ENCODE peak calls at places on chromosomes 12 and 14, in seven cellular contexts. R is heart right ventricle, G is heart left ventricle, S is GM23248, B is mesenchymal stem cell, T is sigmoid colon, I is right atrium auricular region. A is an unnamed sample.

GRCh38 chr12:25376985-25377384 is 126.3 kb upstream of the KRAS start:
- DNase-seq in R (no peak), G (no peak), S (no peak), B (no peak), T (no peak), I (no peak), A (no peak)

GRCh38 chr14:75422169-75422568 is 5.7 kb upstream of the JDP2 start:
- DNase-seq in R (no peak), G (no peak), S (peak; percentile 94), B (peak; percentile 60), T (no peak), I (no peak), A (no peak)

GRCh38 chr14:73886449-73887115 is at the start of gene ZNF410:
- DNase-seq in R (peak; percentile 93), G (peak; percentile 95), S (peak; percentile 99), B (peak; percentile 99), T (peak; percentile 98), I (peak; percentile 96), A (peak; percentile 97)

GRCh38 chr12:356276-356988 is 32.7 kb downstream of the KDM5A start:
- DNase-seq in R (no peak), G (no peak), S (peak; percentile 67), B (peak; percentile 11), T (no peak), I (no peak), A (no peak)

GRCh38 chr12:88468546-88468945 is 111.7 kb downstream of the KITLG start:
- DNase-seq in R (no peak), G (no peak), S (peak; percentile 47), B (no peak), T (no peak), I (no peak), A (no peak)

GRCh38 chr12:104090685-104091084 is 26.4 kb downstream of the HCFC2 start:
- DNase-seq in R (no peak), G (no peak), S (peak; percentile 20), B (peak; percentile 15), T (no peak), I (no peak), A (no peak)

GRCh38 chr12:67952787-67953186 is 36.5 kb upstream of the IFNG-AS1 start:
- DNase-seq in R (no peak), G (no peak), S (no peak), B (no peak), T (no peak), I (no peak), A (no peak)

GRCh38 chr12:106329231-106329985 is 26.9 kb downstream of the TCP11L2 start:
- DNase-seq in R (no peak), G (no peak), S (peak; percentile 30), B (no peak), T (no peak), I (no peak), A (no peak)

GRCh38 chr12:27534060-27534764 is 10.2 kb downstream of the PPFIBP1 start:
- DNase-seq in R (no peak), G (no peak), S (no peak), B (no peak), T (no peak), I (no peak), A (no peak)

GRCh38 chr12:264269-264668 is 1.6 kb upstream of the SLC6A13 start:
- DNase-seq in R (no peak), G (no peak), S (no peak), B (no peak), T (no peak), I (no peak), A (no peak)

GRCh38 chr12:88424791-88425730 is 155.2 kb downstream of the KITLG start:
- DNase-seq in R (no peak), G (no peak), S (no peak), B (no peak), T (no peak), I (no peak), A (no peak)

GRCh38 chr14:83473416-83473815 is 1939.8 kb upstream of the SEL1L start:
- DNase-seq in R (no peak), G (no peak), S (peak; percentile 18), B (no peak), T (no peak), I (no peak), A (no peak)

GRCh38 chr14:102982852-102983470 is 60.5 kb downstream of the AMN start:
- DNase-seq in R (no peak), G (no peak), S (no peak), B (no peak), T (peak; percentile 58), I (no peak), A (peak; percentile 61)

GRCh38 chr14:102983496-102983895 is 61.0 kb downstream of the AMN start:
- DNase-seq in R (no peak), G (no peak), S (no peak), B (no peak), T (peak; percentile 39), I (no peak), A (peak; percentile 72)

GRCh38 chr14:102977475-102977874 is 55.0 kb downstream of the AMN start:
- DNase-seq in R (no peak), G (no peak), S (no peak), B (no peak), T (no peak), I (no peak), A (peak; percentile 31)

GRCh38 chr14:102979406-102979805 is 56.9 kb downstream of the AMN start:
- DNase-seq in R (no peak), G (no peak), S (no peak), B (no peak), T (no peak), I (no peak), A (no peak)

DNA sequence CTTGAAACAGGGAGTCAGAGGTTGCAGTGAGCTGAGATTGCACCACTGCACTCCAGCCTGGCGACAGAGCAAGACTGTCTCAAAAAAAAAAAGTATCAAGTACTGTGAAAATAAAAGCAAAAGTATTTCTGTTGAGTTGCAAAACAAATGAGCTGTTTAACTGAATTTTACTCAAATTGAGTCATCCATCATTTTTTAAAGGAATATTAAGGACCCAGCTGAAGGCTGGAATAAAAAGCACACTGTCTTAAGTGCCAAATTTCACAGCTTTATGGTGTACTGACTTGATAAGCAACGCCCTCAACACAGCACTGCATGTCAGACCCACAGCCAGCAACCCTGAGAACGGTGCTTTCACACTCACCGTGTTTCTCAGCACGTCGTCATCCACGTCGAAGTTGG is 57.9 kb downstream of the AMN start:
- DNase-seq in R (no peak), G (no peak), S (peak; percentile 54), B (peak; percentile 15), T (no peak), I (no peak), A (peak; percentile 48)
- H3K36me3 ChIP-seq in R (peaks cover 97% of the 10 kb centered on the region), G (peaks cover 27% of the 10 kb centered on the region), S (peaks cover 62% of the 10 kb centered on the region), B (peaks cover 89% of the 10 kb centered on the region), T (peaks cover 13% of the 10 kb centered on the region), I (peaks cover 78% of the 10 kb centered on the region), A (no peaks in the 10 kb centered on the region)

GRCh38 chr14:24368562-24369252 is 723 bp downstream of the NFATC4 start:
- DNase-seq in R (peak; percentile 43), G (peak; percentile 63), S (peak; percentile 90), B (peak; percentile 83), T (peak; percentile 89), I (no peak), A (peak; percentile 79)

GRCh38 chr14:24367506-24368214 is at the start of gene NFATC4:
- DNase-seq in R (peak; percentile 89), G (peak; percentile 86), S (peak; percentile 92), B (peak; percentile 98), T (peak; percentile 95), I (peak; percentile 83), A (peak; percentile 83)

GRCh38 chr14:24369463-24369862 is 1.5 kb downstream of the NFATC4 start:
- DNase-seq in R (no peak), G (no peak), S (no peak), B (no peak), T (no peak), I (no peak), A (no peak)

GRCh38 chr14:24366664-24367505 is 1.1 kb upstream of the NFATC4 start:
- DNase-seq in R (peak; percentile 92), G (peak; percentile 93), S (peak; percentile 98), B (peak; percentile 97), T (peak; percentile 96), I (peak; percentile 94), A (peak; percentile 98)

GRCh38 chr14:24368215-24368561 is 204 bp downstream of the NFATC4 start:
- DNase-seq in R (no peak), G (no peak), S (no peak), B (no peak), T (no peak), I (no peak), A (no peak)
- H3K27me3 ChIP-seq in R (peaks cover 56% of the 10 kb centered on the region), G (no peaks in the 10 kb centered on the region), S (no peaks in the 10 kb centered on the region), B (no peaks in the 10 kb centered on the region), T (no peaks in the 10 kb centered on the region), I (peaks cover 4% of the 10 kb centered on the region), A (no peaks in the 10 kb centered on the region)

GRCh38 chr14:102971314-102971713 is 48.9 kb downstream of the AMN start:
- DNase-seq in R (no peak), G (no peak), S (no peak), B (no peak), T (no peak), I (no peak), A (no peak)

GRCh38 chr14:102975662-102976061 is 53.2 kb downstream of the AMN start:
- DNase-seq in R (no peak), G (no peak), S (no peak), B (no peak), T (no peak), I (no peak), A (no peak)

GRCh38 chr14:102969901-102970300 is 47.4 kb downstream of the AMN start:
- DNase-seq in R (no peak), G (no peak), S (no peak), B (no peak), T (no peak), I (no peak), A (peak; percentile 31)

GRCh38 chr14:102971836-102972606 is 49.6 kb downstream of the AMN start:
- DNase-seq in R (no peak), G (no peak), S (no peak), B (no peak), T (no peak), I (no peak), A (peak; percentile 70)

GRCh38 chr14:102973706-102974280 is 51.3 kb downstream of the AMN start:
- DNase-seq in R (no peak), G (no peak), S (no peak), B (no peak), T (no peak), I (no peak), A (no peak)
- H3K36me3 ChIP-seq in R (peaks cover 100% of the 10 kb centered on the region), G (peaks cover 47% of the 10 kb centered on the region), S (peaks cover 76% of the 10 kb centered on the region), B (peaks cover 80% of the 10 kb centered on the region), T (peaks cover 50% of the 10 kb centered on the region), I (peaks cover 94% of the 10 kb centered on the region), A (peaks cover 2% of the 10 kb centered on the region)

GRCh38 chr12:5534800-5535199 is 102.9 kb downstream of the NTF3 start:
- DNase-seq in R (no peak), G (no peak), S (no peak), B (no peak), T (no peak), I (no peak), A (no peak)

GRCh38 chr12:5535531-5535930 is 103.6 kb downstream of the NTF3 start:
- DNase-seq in R (no peak), G (no peak), S (peak; percentile 7), B (no peak), T (no peak), I (no peak), A (no peak)

GRCh38 chr12:5537771-5538170 is 105.9 kb downstream of the NTF3 start:
- DNase-seq in R (no peak), G (no peak), S (no peak), B (no peak), T (no peak), I (no peak), A (no peak)

DNA sequence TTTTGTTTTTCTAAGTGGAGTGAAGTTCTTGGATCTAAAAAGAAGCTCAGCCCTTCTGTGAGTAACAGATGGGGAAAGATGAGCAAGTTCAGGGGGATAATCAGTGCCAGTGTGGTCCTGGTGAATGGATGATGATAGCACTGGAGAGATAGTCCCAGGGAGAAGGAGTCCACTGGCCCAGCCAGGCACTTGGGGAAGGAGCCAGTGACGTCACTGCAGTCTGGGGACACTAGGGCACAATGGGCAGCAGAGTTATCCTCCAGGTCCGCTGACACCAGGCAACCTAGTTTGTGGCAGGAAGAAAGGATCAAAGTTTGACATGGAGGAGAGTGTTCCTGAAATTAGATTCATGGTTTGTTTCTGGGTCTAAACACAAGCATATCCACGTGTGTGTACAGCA is 101.5 kb downstream of the NTF3 start:
- DNase-seq in R (no peak), G (no peak), S (no peak), B (no peak), T (no peak), I (no peak), A (no peak)
- H3K27me3 ChIP-seq in R (peaks cover 3% of the 10 kb centered on the region), G (no peaks in the 10 kb centered on the region), S (no peaks in the 10 kb centered on the region), B (peaks cover 8% of the 10 kb centered on the region), T (no peaks in the 10 kb centered on the region), I (no peaks in the 10 kb centered on the region), A (no peaks in the 10 kb centered on the region)

A was measured in aorta.